ENCODE peak calls at places on chromosomes 3 and 15, in ten cellular contexts. L, H, A, I, R, Q, T, D, B and C are unnamed samples.

GRCh38 chr3:69370156-69370944 is 15.5 kb downstream of the FRMD4B start:
- DNase-seq in I (peak; percentile 74), Q (peak; percentile 20), T (peak; percentile 70), B (peak; percentile 42), R (no peak), D (peak; percentile 37), A (no peak), L (peak; percentile 46), H (no peak), C (peak; percentile 78)

GRCh38 chr3:7306900-7307299 is 446.0 kb downstream of the GRM7 start:
- DNase-seq in Q (no peak), H (no peak), L (no peak), I (no peak), B (no peak), T (no peak), D (no peak), R (no peak), A (no peak), C (no peak)

GRCh38 chr3:78670087-78670486 is 1097.7 kb downstream of the ROBO1 start:
- DNase-seq in A (no peak), T (no peak), B (no peak), R (no peak), Q (no peak), L (no peak), D (no peak), I (no peak), H (no peak), C (no peak)

GRCh38 chr15:78207110-78207458 is 27.3 kb downstream of the ACSBG1 start:
- DNase-seq in Q (no peak), A (no peak), R (no peak), H (no peak), I (peak; percentile 17), B (no peak), D (no peak), L (no peak), T (no peak), C (no peak)

GRCh38 chr15:45704329-45705249 is 69.8 kb downstream of the SQOR start:
- DNase-seq in I (no peak), B (peak; percentile 26), R (no peak), T (peak; percentile 57), H (peak; percentile 84), D (no peak), L (no peak), A (peak; percentile 74), Q (no peak), C (no peak)

GRCh38 chr15:48021336-48022086 is 99.3 kb upstream of the SLC24A5 start:
- DNase-seq in B (no peak), D (no peak), H (no peak), T (peak; percentile 4), A (peak; percentile 14), I (no peak), L (no peak), Q (no peak), R (no peak), C (no peak)

GRCh38 chr3:80688814-80689213 is 921.0 kb upstream of the ROBO1 start:
- DNase-seq in I (no peak), B (no peak), L (no peak), Q (no peak), D (peak; percentile 3), T (peak; percentile 44), H (peak; percentile 13), R (no peak), A (peak; percentile 19), C (no peak)

GRCh38 chr15:32763295-32763694 is 45.5 kb downstream of the GREM1 start:
- DNase-seq in I (no peak), L (no peak), Q (no peak), B (no peak), T (no peak), H (no peak), A (no peak), R (no peak), D (no peak), C (no peak)

GRCh38 chr3:113685956-113686721 is 10.3 kb downstream of the USF3 start:
- DNase-seq in T (peak; percentile 46), A (no peak), H (peak; percentile 84), Q (no peak), D (no peak), R (no peak), I (no peak), B (no peak), L (no peak), C (peak; percentile 28)

GRCh38 chr3:188486952-188487351 is 333.0 kb downstream of the LPP start:
- DNase-seq in Q (no peak), T (peak; percentile 11), R (no peak), A (no peak), D (no peak), B (no peak), I (no peak), L (no peak), H (no peak), C (no peak)

GRCh38 chr3:119829431-119829830 is 47.5 kb downstream of the NR1I2 start:
- DNase-seq in Q (no peak), D (no peak), L (no peak), A (no peak), B (no peak), I (no peak), R (no peak), T (no peak), H (no peak), C (no peak)

GRCh38 chr3:87771338-87772059 is 287.3 kb downstream of the CGGBP1 start:
- DNase-seq in B (no peak), A (peak; percentile 34), I (no peak), L (no peak), D (no peak), Q (no peak), H (peak; percentile 68), R (no peak), T (peak; percentile 69), C (peak; percentile 30)

GRCh38 chr3:52221563-52222318 is 3.7 kb downstream of the TLR9 start:
- DNase-seq in T (no peak), Q (peak; percentile 37), R (no peak), A (no peak), L (no peak), B (peak; percentile 57), D (no peak), H (no peak), I (no peak), C (no peak)

GRCh38 chr3:117409701-117410459 is 700.3 kb downstream of the TUSC7 start:
- DNase-seq in H (no peak), T (peak; percentile 35), Q (no peak), L (no peak), D (no peak), I (no peak), B (no peak), R (no peak), A (no peak), C (no peak)

GRCh38 chr3:154178172-154178571 is 57.0 kb downstream of the ARHGEF26 start:
- DNase-seq in L (no peak), D (no peak), B (no peak), T (no peak), Q (no peak), A (no peak), R (no peak), H (no peak), I (no peak), C (no peak)

DNA sequence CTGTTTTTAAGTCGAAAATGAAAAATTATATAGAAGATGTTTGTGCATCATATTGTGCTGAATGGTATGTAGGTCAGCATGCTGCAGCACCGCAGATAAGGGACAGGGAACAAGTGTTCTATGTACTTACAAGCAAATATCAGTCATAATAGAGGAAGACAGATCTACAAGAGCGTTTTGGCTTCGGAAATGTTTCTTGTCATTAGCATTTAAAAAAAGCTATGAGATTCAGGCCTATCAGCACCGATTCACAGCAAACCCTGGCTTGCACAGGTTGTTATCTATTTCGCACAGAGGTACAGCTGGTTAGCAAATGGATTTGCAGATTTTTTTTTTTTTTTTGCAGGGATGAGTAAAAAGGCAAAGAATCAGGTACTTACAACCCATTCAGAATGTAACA is 204.2 kb upstream of the TBC1D5 start:
- DNase-seq in B (no peak), A (peak; percentile 41), I (no peak), R (no peak), Q (no peak), H (no peak), D (no peak), T (no peak), L (no peak), C (no peak)
- H3K4me1 ChIP-seq in B (no peaks in the 10 kb centered on the region), A (peaks cover 22% of the 10 kb centered on the region), I (no peaks in the 10 kb centered on the region), R (no peaks in the 10 kb centered on the region), Q (no peaks in the 10 kb centered on the region), H (peaks cover 3% of the 10 kb centered on the region), D (peaks cover 7% of the 10 kb centered on the region), T (peaks cover 28% of the 10 kb centered on the region), L (no peaks in the 10 kb centered on the region), C (no peaks in the 10 kb centered on the region)

GRCh38 chr3:33173103-33173502 is 45.5 kb downstream of the SUSD5 start:
- DNase-seq in L (no peak), Q (no peak), B (no peak), I (no peak), T (no peak), H (no peak), A (peak; percentile 29), D (no peak), R (no peak), C (no peak)
- H3K4me3 ChIP-seq in L (no peak overlapping the region), Q (no peak overlapping the region), B (no peak overlapping the region), I (no peak overlapping the region), T (no peak overlapping the region), H (no peak overlapping the region), A (no peak overlapping the region), D (no peak overlapping the region), R (no peak overlapping the region), C (no peak overlapping the region)

GRCh38 chr15:90228960-90229359 is 4.8 kb downstream of the CIB1 start:
- DNase-seq in H (no peak), L (no peak), Q (no peak), D (no peak), T (no peak), R (no peak), I (no peak), B (no peak), A (no peak), C (no peak)

GRCh38 chr15:90230071-90230494 is 3.7 kb downstream of the CIB1 start:
- DNase-seq in Q (no peak), I (peak; percentile 83), B (peak; percentile 90), L (no peak), R (no peak), H (no peak), T (no peak), D (peak; percentile 53), A (no peak), C (no peak)

GRCh38 chr15:90231028-90232017 is 2.4 kb downstream of the CIB1 start:
- DNase-seq in B (no peak), A (no peak), L (no peak), T (no peak), Q (peak; percentile 80), H (no peak), I (peak; percentile 70), D (no peak), R (peak; percentile 20), C (peak; percentile 51)

GRCh38 chr15:90232196-90232595 is 1.5 kb downstream of the CIB1 start:
- DNase-seq in R (no peak), Q (no peak), T (peak; percentile 16), A (no peak), B (no peak), D (no peak), H (no peak), I (no peak), L (no peak), C (no peak)

GRCh38 chr15:90230610-90231009 is 3.1 kb downstream of the CIB1 start:
- DNase-seq in H (no peak), B (no peak), T (no peak), L (no peak), I (no peak), Q (no peak), R (no peak), D (no peak), A (no peak), C (no peak)
- H3K4me1 ChIP-seq in H (peaks cover 2% of the 10 kb centered on the region), B (peaks cover 47% of the 10 kb centered on the region), T (peaks cover 8% of the 10 kb centered on the region), L (peaks cover 39% of the 10 kb centered on the region), I (peaks cover 43% of the 10 kb centered on the region), Q (peaks cover 51% of the 10 kb centered on the region), R (peaks cover 26% of the 10 kb centered on the region), D (peaks cover 39% of the 10 kb centered on the region), A (peaks cover 6% of the 10 kb centered on the region), C (peaks cover 3% of the 10 kb centered on the region)

GRCh38 chr15:38130739-38131498 is 121.7 kb upstream of the SPRED1 start:
- DNase-seq in R (peak; percentile 31), D (no peak), H (peak; percentile 47), I (peak; percentile 49), A (no peak), L (peak; percentile 38), Q (no peak), T (peak; percentile 98), B (peak; percentile 23), C (peak; percentile 77)
- H3K4me3 ChIP-seq in R (peak overlapping the region; percentile 25), D (no peak overlapping the region), H (no peak overlapping the region), I (no peak overlapping the region), A (no peak overlapping the region), L (peak overlapping the region; percentile 65), Q (no peak overlapping the region), T (peak overlapping the region; percentile 63), B (no peak overlapping the region), C (no peak overlapping the region)